ENCODE peak calls at places on chromosomes 3 and 15, in five cellular contexts. R is activated T-helper 2 cell treated with anti-CD3 and anti-CD28 coated beads, Interferon-gamma antibody, Interleukin-2, Interleukin-4, amounts not matched to agents 10 μg/mL and 5 μg/mL and 100 μg/mL, durations not matched to agents 14 hours and 24 hours and 36 hours; O is activated CD4-positive, alpha-beta T cell treated with anti-CD3 and anti-CD28 coated beads, Interleukin-2, amount 50 U/mL, for 24 hours; T is activated naive CD4-positive, alpha-beta T cell treated with anti-CD3 and anti-CD28 coated beads, Interleukin-2, amount 10 ng/mL, durations not matched to agents 7 days and 5 days; Z is MM.1S. B is an unnamed sample.

GRCh38 chr3:96646596-96646995 is 167.8 kb upstream of the EPHA6 start:
- DNase-seq in R (no peak), O (no peak), T (no peak), Z (no peak), B (no peak)

GRCh38 chr3:60841355-60841754 is 409.9 kb downstream of the FHIT start:
- DNase-seq in R (no peak), O (no peak), T (no peak), Z (no peak), B (no peak)

GRCh38 chr15:98525625-98526024 is 122.7 kb upstream of the IGF1R start:
- DNase-seq in R (no peak), O (no peak), T (no peak), Z (no peak), B (no peak)

GRCh38 chr15:35723852-35724251 is 177.9 kb upstream of the DPH6 start:
- DNase-seq in R (no peak), O (no peak), T (no peak), Z (no peak), B (no peak)

GRCh38 chr15:78879517-78880241 is 7.0 kb downstream of the MORF4L1 start:
- DNase-seq in R (no peak), O (no peak), T (no peak), Z (no peak), B (no peak)

GRCh38 chr3:14424711-14425573 is 22.5 kb downstream of the SLC6A6 start:
- DNase-seq in R (no peak), O (no peak), T (peak), Z (no peak), B (no peak)

GRCh38 chr3:45272828-45273470 is 46.9 kb upstream of the TMEM158 start:
- DNase-seq in R (no peak), O (no peak), T (no peak), Z (no peak), B (no peak)

GRCh38 chr3:36212291-36212690 is 168.0 kb upstream of the STAC start:
- DNase-seq in R (no peak), O (no peak), T (no peak), Z (no peak), B (no peak)

GRCh38 chr3:44028-44676 is 152.4 kb upstream of the CHL1 start:
- DNase-seq in R (no peak), O (no peak), T (no peak), Z (no peak), B (no peak)

GRCh38 chr3:157098823-157099185 is 61.1 kb downstream of the CCNL1 start:
- DNase-seq in R (no peak), O (no peak), T (no peak), Z (no peak), B (no peak)

GRCh38 chr15:88661041-88661765 is 22.4 kb downstream of the ISG20 start:
- DNase-seq in R (no peak), O (no peak), T (peak), Z (no peak), B (no peak)

GRCh38 chr15:98939311-98940080 is 68.1 kb downstream of the PGPEP1L start:
- DNase-seq in R (no peak), O (no peak), T (no peak), Z (no peak), B (no peak)

GRCh38 chr3:67090472-67090871 is 92.4 kb downstream of the KBTBD8 start:
- DNase-seq in R (no peak), O (no peak), T (no peak), Z (no peak), B (no peak)

GRCh38 chr3:102374863-102375637 is 59.8 kb upstream of the ZPLD1 start:
- DNase-seq in R (no peak), O (no peak), T (no peak), Z (no peak), B (no peak)

GRCh38 chr3:151743860-151744259 is 10.1 kb downstream of the AADACL2 start:
- DNase-seq in R (no peak), O (no peak), T (no peak), Z (no peak), B (no peak)

GRCh38 chr3:41653575-41654239 is 308.2 kb downstream of the ULK4 start:
- DNase-seq in R (no peak), O (no peak), T (no peak), Z (no peak), B (no peak)

GRCh38 chr15:89352476-89352875 is 17.9 kb upstream of the POLG start:
- DNase-seq in R (no peak), O (no peak), T (no peak), Z (no peak), B (no peak)

GRCh38 chr3:12947504-12948369 is 106.4 kb upstream of the RPL32 start:
- DNase-seq in R (no peak), O (no peak), T (no peak), Z (no peak), B (no peak)

GRCh38 chr3:86702381-86702958 is 288.5 kb downstream of the VGLL3 start:
- DNase-seq in R (no peak), O (no peak), T (no peak), Z (peak), B (peak)

GRCh38 chr3:147773236-147773635 is 364.1 kb downstream of the ZIC1 start:
- DNase-seq in R (no peak), O (no peak), T (no peak), Z (no peak), B (peak)

GRCh38 chr3:188673509-188674239 is 498.1 kb upstream of the TPRG1 start:
- DNase-seq in R (no peak), O (no peak), T (no peak), Z (no peak), B (no peak)

GRCh38 chr15:52011711-52012144 is 7.3 kb upstream of the MAPK6 start:
- DNase-seq in R (no peak), O (no peak), T (no peak), Z (no peak), B (peak)

GRCh38 chr15:69749797-69750196 is 297.2 kb downstream of the RPLP1 start:
- DNase-seq in R (no peak), O (no peak), T (no peak), Z (peak), B (no peak)

GRCh38 chr15:90790561-90790960 is 73.4 kb downstream of the BLM start:
- DNase-seq in R (no peak), O (no peak), T (no peak), Z (no peak), B (no peak)

GRCh38 chr15:96361309-96362000 is 31.0 kb downstream of the NR2F2 start:
- DNase-seq in R (no peak), O (no peak), T (no peak), Z (no peak), B (no peak)

GRCh38 chr15:76866716-76867321 is 38.3 kb downstream of the SCAPER start:
- DNase-seq in R (no peak), O (no peak), T (peak), Z (peak), B (no peak)

GRCh38 chr3:146555311-146555710 is 10.9 kb upstream of the PLSCR1 start:
- DNase-seq in R (no peak), O (no peak), T (no peak), Z (no peak), B (no peak)

GRCh38 chr3:126746395-126747177 is 42.5 kb downstream of the CHCHD6 start:
- DNase-seq in R (no peak), O (no peak), T (no peak), Z (no peak), B (no peak)

GRCh38 chr15:99613887-99614642 is 48.3 kb downstream of the MEF2A start:
- DNase-seq in R (no peak), O (no peak), T (no peak), Z (no peak), B (no peak)

GRCh38 chr3:10480871-10481378 is 24.5 kb downstream of the ATP2B2 start:
- DNase-seq in R (no peak), O (no peak), T (no peak), Z (no peak), B (no peak)

GRCh38 chr3:82087958-82088357 is 326.5 kb upstream of the GBE1 start:
- DNase-seq in R (no peak), O (no peak), T (no peak), Z (no peak), B (no peak)

GRCh38 chr15:66287461-66288055 is 5.8 kb upstream of the DIS3L start:
- DNase-seq in R (no peak), O (no peak), T (no peak), Z (peak), B (peak)

GRCh38 chr3:189340680-189341460 is 169.1 kb downstream of the TPRG1 start:
- DNase-seq in R (no peak), O (no peak), T (no peak), Z (no peak), B (no peak)

GRCh38 chr3:23100106-23100505 is 103.0 kb upstream of the UBE2E2 start:
- DNase-seq in R (no peak), O (no peak), T (no peak), Z (no peak), B (no peak)

GRCh38 chr15:93321881-93322282 is 232.9 kb upstream of the RGMA start:
- DNase-seq in R (no peak), O (no peak), T (no peak), Z (no peak), B (no peak)

GRCh38 chr15:85603703-85604102 is 191.0 kb downstream of the KLHL25 start:
- DNase-seq in R (no peak), O (no peak), T (no peak), Z (no peak), B (no peak)